ENCODE peak calls at places on chromosomes 4 and X, in nine cellular contexts. One of them, this sample, is unnamed.

GRCh38 chr4:105198541-105198940 is 51.9 kb downstream of the TET2 start:
- DNase-seq in fibroblast of the conjunctiva: no peak
- DNase-seq in natural killer cell treated with Interleukin-12 subunit alpha and Interleukin-12 subunit beta and Interleukin-15 and Interleukin-18, amount 100 ng/mL, for 72 hours: no peak
- DNase-seq in GM06990: no peak
- DNase-seq in retina: no peak
- DNase-seq in neural crest cell: no peak
- DNase-seq in T-helper 2 cell: no peak
- DNase-seq in activated CD4-positive, CD25-positive, alpha-beta regulatory T cell: no peak
- DNase-seq in NCI-H345: no peak
- DNase-seq in this sample: no peak

GRCh38 chr4:10123227-10124101 is 6.9 kb upstream of the WDR1 start:
- DNase-seq in fibroblast of the conjunctiva: no peak
- DNase-seq in NCI-H345: no peak
- DNase-seq in T-helper 2 cell: no peak
- DNase-seq in activated CD4-positive, CD25-positive, alpha-beta regulatory T cell: no peak
- DNase-seq in natural killer cell treated with Interleukin-12 subunit alpha and Interleukin-12 subunit beta and Interleukin-15 and Interleukin-18, amount 100 ng/mL, for 72 hours: no peak
- DNase-seq in GM06990: no peak
- DNase-seq in neural crest cell: peak
- DNase-seq in retina: peak
- DNase-seq in this sample: no peak

GRCh38 chr4:187017156-187017555 is 293.5 kb upstream of the FAT1 start:
- DNase-seq in fibroblast of the conjunctiva: no peak
- DNase-seq in T-helper 2 cell: no peak
- DNase-seq in neural crest cell: no peak
- DNase-seq in NCI-H345: peak
- DNase-seq in activated CD4-positive, CD25-positive, alpha-beta regulatory T cell: no peak
- DNase-seq in natural killer cell treated with Interleukin-12 subunit alpha and Interleukin-12 subunit beta and Interleukin-15 and Interleukin-18, amount 100 ng/mL, for 72 hours: no peak
- DNase-seq in retina: no peak
- DNase-seq in GM06990: no peak
- DNase-seq in this sample: no peak

GRCh38 chr4:80182237-80182866 is 15.0 kb upstream of the PRDM8 start:
- DNase-seq in neural crest cell: no peak
- DNase-seq in GM06990: no peak
- DNase-seq in NCI-H345: no peak
- DNase-seq in retina: peak
- DNase-seq in activated CD4-positive, CD25-positive, alpha-beta regulatory T cell: no peak
- DNase-seq in fibroblast of the conjunctiva: no peak
- DNase-seq in T-helper 2 cell: no peak
- DNase-seq in natural killer cell treated with Interleukin-12 subunit alpha and Interleukin-12 subunit beta and Interleukin-15 and Interleukin-18, amount 100 ng/mL, for 72 hours: no peak
- DNase-seq in this sample: no peak

GRCh38 chr4:110411599-110412011 is 64.3 kb upstream of the ENPEP start:
- DNase-seq in neural crest cell: peak
- DNase-seq in T-helper 2 cell: no peak
- DNase-seq in activated CD4-positive, CD25-positive, alpha-beta regulatory T cell: no peak
- DNase-seq in fibroblast of the conjunctiva: no peak
- DNase-seq in NCI-H345: peak
- DNase-seq in retina: no peak
- DNase-seq in GM06990: no peak
- DNase-seq in natural killer cell treated with Interleukin-12 subunit alpha and Interleukin-12 subunit beta and Interleukin-15 and Interleukin-18, amount 100 ng/mL, for 72 hours: no peak
- DNase-seq in this sample: no peak

GRCh38 chr4:153764611-153765368 is 5.0 kb upstream of the RNF175 start:
- DNase-seq in neural crest cell: no peak
- DNase-seq in GM06990: no peak
- DNase-seq in fibroblast of the conjunctiva: no peak
- DNase-seq in activated CD4-positive, CD25-positive, alpha-beta regulatory T cell: no peak
- DNase-seq in NCI-H345: no peak
- DNase-seq in natural killer cell treated with Interleukin-12 subunit alpha and Interleukin-12 subunit beta and Interleukin-15 and Interleukin-18, amount 100 ng/mL, for 72 hours: no peak
- DNase-seq in T-helper 2 cell: no peak
- DNase-seq in retina: no peak
- DNase-seq in this sample: no peak

GRCh38 chr4:83112239-83112638 is 2.3 kb downstream of the PLAC8 start:
- DNase-seq in GM06990: peak
- DNase-seq in natural killer cell treated with Interleukin-12 subunit alpha and Interleukin-12 subunit beta and Interleukin-15 and Interleukin-18, amount 100 ng/mL, for 72 hours: no peak
- DNase-seq in fibroblast of the conjunctiva: no peak
- DNase-seq in T-helper 2 cell: no peak
- DNase-seq in activated CD4-positive, CD25-positive, alpha-beta regulatory T cell: no peak
- DNase-seq in retina: no peak
- DNase-seq in NCI-H345: no peak
- DNase-seq in neural crest cell: no peak
- DNase-seq in this sample: no peak

GRCh38 chrX:27694667-27695066 is 104.5 kb downstream of the DCAF8L2 start:
- DNase-seq in GM06990: no peak
- DNase-seq in natural killer cell treated with Interleukin-12 subunit alpha and Interleukin-12 subunit beta and Interleukin-15 and Interleukin-18, amount 100 ng/mL, for 72 hours: no peak
- DNase-seq in neural crest cell: no peak
- DNase-seq in activated CD4-positive, CD25-positive, alpha-beta regulatory T cell: no peak
- DNase-seq in retina: no peak
- DNase-seq in fibroblast of the conjunctiva: no peak
- DNase-seq in NCI-H345: peak
- DNase-seq in T-helper 2 cell: no peak
- DNase-seq in this sample: no peak

GRCh38 chrX:132497432-132497831 is 8.6 kb upstream of the MBNL3 start:
- DNase-seq in neural crest cell: no peak
- DNase-seq in natural killer cell treated with Interleukin-12 subunit alpha and Interleukin-12 subunit beta and Interleukin-15 and Interleukin-18, amount 100 ng/mL, for 72 hours: no peak
- DNase-seq in GM06990: no peak
- DNase-seq in T-helper 2 cell: no peak
- DNase-seq in activated CD4-positive, CD25-positive, alpha-beta regulatory T cell: no peak
- DNase-seq in NCI-H345: no peak
- DNase-seq in fibroblast of the conjunctiva: no peak
- DNase-seq in retina: no peak
- DNase-seq in this sample: no peak

GRCh38 chrX:41265615-41266014 is 68.3 kb upstream of the DDX3X start:
- DNase-seq in retina: no peak
- DNase-seq in fibroblast of the conjunctiva: no peak
- DNase-seq in neural crest cell: no peak
- DNase-seq in NCI-H345: no peak
- DNase-seq in GM06990: no peak
- DNase-seq in activated CD4-positive, CD25-positive, alpha-beta regulatory T cell: peak
- DNase-seq in T-helper 2 cell: peak
- DNase-seq in natural killer cell treated with Interleukin-12 subunit alpha and Interleukin-12 subunit beta and Interleukin-15 and Interleukin-18, amount 100 ng/mL, for 72 hours: no peak
- DNase-seq in this sample: peak

GRCh38 chr4:44186096-44186849 is 262.3 kb downstream of the KCTD8 start:
- DNase-seq in fibroblast of the conjunctiva: no peak
- DNase-seq in retina: no peak
- DNase-seq in NCI-H345: no peak
- DNase-seq in activated CD4-positive, CD25-positive, alpha-beta regulatory T cell: no peak
- DNase-seq in natural killer cell treated with Interleukin-12 subunit alpha and Interleukin-12 subunit beta and Interleukin-15 and Interleukin-18, amount 100 ng/mL, for 72 hours: no peak
- DNase-seq in T-helper 2 cell: no peak
- DNase-seq in GM06990: no peak
- DNase-seq in neural crest cell: no peak
- DNase-seq in this sample: no peak

GRCh38 chrX:132216806-132217202 is 2.4 kb downstream of the RAP2C start:
- DNase-seq in natural killer cell treated with Interleukin-12 subunit alpha and Interleukin-12 subunit beta and Interleukin-15 and Interleukin-18, amount 100 ng/mL, for 72 hours: no peak
- DNase-seq in neural crest cell: no peak
- DNase-seq in retina: peak
- DNase-seq in T-helper 2 cell: peak
- DNase-seq in NCI-H345: peak
- DNase-seq in fibroblast of the conjunctiva: no peak
- DNase-seq in GM06990: no peak
- DNase-seq in activated CD4-positive, CD25-positive, alpha-beta regulatory T cell: no peak
- DNase-seq in this sample: no peak

GRCh38 chr4:68283095-68283494 is 37.6 kb upstream of the TMPRSS11B start:
- DNase-seq in fibroblast of the conjunctiva: no peak
- DNase-seq in GM06990: no peak
- DNase-seq in T-helper 2 cell: no peak
- DNase-seq in activated CD4-positive, CD25-positive, alpha-beta regulatory T cell: no peak
- DNase-seq in retina: no peak
- DNase-seq in natural killer cell treated with Interleukin-12 subunit alpha and Interleukin-12 subunit beta and Interleukin-15 and Interleukin-18, amount 100 ng/mL, for 72 hours: no peak
- DNase-seq in NCI-H345: no peak
- DNase-seq in neural crest cell: no peak
- DNase-seq in this sample: no peak

GRCh38 chrX:18674417-18674787 is 2.5 kb upstream of the RS1 start:
- DNase-seq in activated CD4-positive, CD25-positive, alpha-beta regulatory T cell: no peak
- DNase-seq in T-helper 2 cell: peak
- DNase-seq in natural killer cell treated with Interleukin-12 subunit alpha and Interleukin-12 subunit beta and Interleukin-15 and Interleukin-18, amount 100 ng/mL, for 72 hours: no peak
- DNase-seq in retina: no peak
- DNase-seq in fibroblast of the conjunctiva: no peak
- DNase-seq in NCI-H345: peak
- DNase-seq in neural crest cell: peak
- DNase-seq in GM06990: no peak
- DNase-seq in this sample: no peak